ENCODE peak calls at places on chromosome 16, in four cellular contexts. J is heart left ventricle, F is breast epithelium, P is uterus. R is an unnamed sample.

GRCh38 chr16:56282455-56282854 is 91.2 kb downstream of the GNAO1 start:
- DNase-seq in J (no peak), F (no peak), P (no peak), R (no peak)

GRCh38 chr16:87350681-87351319 is 32.8 kb downstream of the FBXO31 start:
- DNase-seq in F (no peak), P (no peak), J (no peak), R (no peak)

GRCh38 chr16:11090947-11091785 is 146.8 kb downstream of the CLEC16A start:
- DNase-seq in F (no peak), J (no peak), P (no peak), R (no peak)

GRCh38 chr16:9441021-9441420 is 349.6 kb downstream of the HAPSTR1 start:
- DNase-seq in J (no peak), P (no peak), F (no peak), R (no peak)

GRCh38 chr16:2339521-2340484 is 725 bp downstream of the ABCA3 start:
- DNase-seq in J (peak; percentile 69), F (no peak), P (peak; percentile 40), R (peak; percentile 31)

GRCh38 chr16:19712418-19713058 is 5.5 kb downstream of the KNOP1 start:
- DNase-seq in J (no peak), F (no peak), P (no peak), R (no peak)

GRCh38 chr16:30051518-30051917 is 14.0 kb upstream of the ALDOA start:
- DNase-seq in J (no peak), F (no peak), P (no peak), R (no peak)

GRCh38 chr16:87333101-87333500 is 15.9 kb upstream of the C16orf95 start:
- DNase-seq in F (no peak), P (no peak), J (no peak), R (no peak)

GRCh38 chr16:88868974-88869672 is 2.7 kb upstream of the PABPN1L start:
- DNase-seq in F (no peak), P (no peak), J (no peak), R (no peak)

GRCh38 chr16:77869997-77870813 is 81.8 kb downstream of the VAT1L start:
- DNase-seq in J (peak; percentile 68), F (peak; percentile 19), P (no peak), R (no peak)

GRCh38 chr16:17850626-17851265 is 380.0 kb upstream of the XYLT1 start:
- DNase-seq in J (no peak), P (no peak), F (no peak), R (no peak)

GRCh38 chr16:73746554-73746953 is 550.1 kb upstream of the PSMD7 start:
- DNase-seq in J (no peak), P (no peak), F (no peak), R (no peak)

GRCh38 chr16:1861730-1862129 is 10.2 kb downstream of the MEIOB start:
- DNase-seq in P (no peak), F (no peak), J (no peak), R (no peak)

GRCh38 chr16:1538804-1539520 is 5.5 kb downstream of the TMEM204 start:
- DNase-seq in P (no peak), J (peak; percentile 50), F (no peak), R (no peak)

GRCh38 chr16:81927561-81928185 is 83.6 kb downstream of the SDR42E1 start:
- DNase-seq in J (no peak), F (no peak), P (no peak), R (no peak)

GRCh38 chr16:77183137-77183536 is 7.9 kb upstream of the MON1B start:
- DNase-seq in P (no peak), F (no peak), J (no peak), R (no peak)

GRCh38 chr16:57514891-57515600 is 21.3 kb downstream of the CCDC102A start:
- DNase-seq in F (no peak), P (no peak), J (peak; percentile 28), R (no peak)

GRCh38 chr16:67364610-67365256 is 28.6 kb downstream of the TPPP3 start:
- DNase-seq in F (no peak), J (no peak), P (no peak), R (no peak)

GRCh38 chr16:73152731-73153130 is 104.8 kb upstream of the ZFHX3 start:
- DNase-seq in J (no peak), F (no peak), P (no peak), R (no peak)

GRCh38 chr16:66359811-66360608 is 6.5 kb upstream of the CDH5 start:
- DNase-seq in J (peak; percentile 70), F (no peak), P (no peak), R (no peak)

GRCh38 chr16:4110680-4111079 is 5.6 kb downstream of the ADCY9 start:
- DNase-seq in P (no peak), F (no peak), J (no peak), R (peak; percentile 58)

GRCh38 chr16:58814348-58814801 is 80.3 kb upstream of the GOT2 start:
- DNase-seq in J (peak; percentile 32), P (peak; percentile 21), F (no peak), R (peak; percentile 47)

GRCh38 chr16:8958344-8958808 is 5.3 kb downstream of the USP7 start:
- DNase-seq in P (peak; percentile 24), J (peak; percentile 39), F (no peak), R (peak; percentile 69)

GRCh38 chr16:89815639-89816348 is 653 bp downstream of the FANCA start:
- DNase-seq in J (no peak), P (no peak), F (no peak), R (no peak)

GRCh38 chr16:414395-415169 is 10.9 kb upstream of the RAB11FIP3 start:
- DNase-seq in P (no peak), J (no peak), F (no peak), R (no peak)

GRCh38 chr16:88662222-88662842 is 559 bp downstream of the MVD start:
- DNase-seq in J (no peak), F (no peak), P (no peak), R (no peak)

GRCh38 chr16:12504312-12504711 is 299.4 kb downstream of the CPPED1 start:
- DNase-seq in F (no peak), J (no peak), P (no peak), R (no peak)

GRCh38 chr16:50161950-50162349 is 8.8 kb downstream of the TENT4B start:
- DNase-seq in F (no peak), J (no peak), P (no peak), R (no peak)

GRCh38 chr16:3577302-3577752 is at the start of gene NLRC3:
- DNase-seq in P (no peak), J (no peak), F (no peak), R (peak; percentile 69)

GRCh38 chr16:82658796-82659195 is 32.0 kb downstream of the CDH13 start:
- DNase-seq in F (no peak), J (no peak), P (no peak), R (no peak)

GRCh38 chr16:21223787-21224186 is 9.7 kb upstream of the ANKS4B start:
- DNase-seq in P (no peak), F (no peak), J (no peak), R (no peak)

GRCh38 chr16:85530370-85530739 is 82.8 kb upstream of the GSE1 start:
- DNase-seq in F (no peak), J (no peak), P (no peak), R (no peak)

GRCh38 chr16:85527767-85528297 is 85.3 kb upstream of the GSE1 start:
- DNase-seq in F (no peak), J (no peak), P (no peak), R (no peak)

GRCh38 chr16:85528528-85529387 is 84.4 kb upstream of the GSE1 start:
- DNase-seq in J (no peak), F (no peak), P (no peak), R (peak; percentile 65)

GRCh38 chr16:85531516-85531915 is 81.6 kb upstream of the GSE1 start:
- DNase-seq in F (no peak), J (peak; percentile 53), P (no peak), R (no peak)

DNA sequence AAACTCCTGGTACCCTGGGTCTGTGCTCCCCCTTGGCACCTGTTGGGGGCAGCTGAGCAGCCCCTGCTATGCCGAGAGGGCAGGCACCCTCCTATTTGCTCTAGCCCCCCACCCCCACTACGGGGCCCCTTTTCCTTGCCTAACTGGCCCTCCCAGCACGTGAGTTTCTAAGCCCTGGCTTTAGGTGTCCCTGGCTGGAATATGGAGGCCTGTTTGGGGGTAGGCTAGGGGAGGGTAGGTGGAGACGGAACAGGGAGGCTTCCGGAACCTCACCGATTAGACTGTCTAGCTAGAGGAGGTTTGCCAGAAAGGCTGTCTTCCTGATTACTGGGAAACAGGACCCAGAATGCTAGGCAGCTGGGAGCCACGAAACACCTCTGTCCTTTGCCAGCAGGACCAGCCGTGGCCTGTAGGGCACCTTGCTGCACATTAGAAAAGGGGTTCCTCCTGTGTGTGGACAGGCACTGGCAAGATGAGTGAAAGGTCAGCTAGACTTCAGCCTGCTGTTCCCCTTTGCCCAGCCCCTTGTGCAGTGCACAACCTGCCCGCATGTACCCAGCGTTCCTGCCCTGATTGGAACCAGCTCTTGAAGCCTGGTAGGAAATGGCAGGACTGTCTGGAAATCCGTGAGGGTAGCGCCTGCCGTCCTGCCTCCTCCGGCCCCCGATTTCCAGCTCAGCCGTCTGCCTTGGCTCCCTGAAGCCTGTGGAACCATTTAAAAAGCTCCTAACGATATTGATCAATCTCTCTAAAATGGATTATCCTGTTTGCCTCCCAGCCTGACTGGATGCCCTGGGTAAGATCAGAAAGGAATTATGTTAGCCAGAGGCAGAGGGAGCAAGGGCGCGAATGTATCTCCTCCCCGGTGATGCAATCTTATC is 83.4 kb upstream of the GSE1 start:
- DNase-seq in P (no peak), J (no peak), F (no peak), R (no peak)
- TF ChIP-seq CTCF in P (no peak), J (peak; percentile 3), F (no peak), R (no peak)

GRCh38 chr16:15891508-15891907 is 3.1 kb upstream of the CEP20 start:
- DNase-seq in F (no peak), P (no peak), J (no peak), R (no peak)
- H3K27ac ChIP-seq in F (no peak overlapping the region), P (no peak overlapping the region), J (no peak overlapping the region), R (no peak overlapping the region)

DNA sequence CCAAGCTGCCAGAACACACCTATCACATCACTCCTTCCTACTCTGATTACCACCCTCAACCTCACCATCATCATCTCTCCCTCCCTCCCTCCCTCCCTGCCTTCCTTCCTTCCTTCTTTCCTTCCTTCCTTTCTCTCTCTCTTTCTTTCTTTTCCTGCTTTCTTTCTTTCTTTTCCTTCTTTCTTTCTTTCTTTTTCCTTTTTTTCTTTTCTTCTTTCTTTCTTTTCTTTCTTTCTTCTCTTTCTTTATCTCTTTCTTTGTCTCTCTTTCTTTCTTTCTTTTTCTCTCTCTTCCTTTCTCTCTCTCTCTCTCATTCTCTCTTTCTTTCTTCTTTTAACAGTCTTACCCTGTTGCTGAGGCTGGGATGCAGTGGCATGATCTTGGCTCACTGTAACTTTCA is 59.2 kb downstream of the CACNG3 start:
- DNase-seq in J (no peak), F (no peak), P (no peak), R (no peak)
- TF ChIP-seq POLR2A in J (no peak), F (no peak), P (no peak), R (no peak)

GRCh38 chr16:31700530-31701388 is 172.8 kb upstream of the ZNF267 start:
- DNase-seq in P (peak; percentile 81), F (peak; percentile 90), J (peak; percentile 90), R (peak; percentile 90)
- TF ChIP-seq CTCF in P (no peak), F (no peak), J (peak; percentile 27), R (no peak)

GRCh38 chr16:23572394-23572793 is 14.9 kb downstream of the UBFD1 start:
- DNase-seq in F (no peak), P (no peak), J (no peak), R (no peak)
- H3K27ac ChIP-seq in F (no peak overlapping the region), P (no peak overlapping the region), J (no peak overlapping the region), R (no peak overlapping the region)

GRCh38 chr16:75566040-75566888 is at the start of gene GABARAPL2:
- DNase-seq in P (peak; percentile 86), F (peak; percentile 67), J (peak; percentile 87), R (peak; percentile 93)
- TF ChIP-seq POLR2A in P (peak; percentile 70), F (peak; percentile 87), J (peak; percentile 90), R (peak; percentile 52)

R was measured in Peyer's patch.